ENCODE peak calls at places on chromosomes 13 and 19, in six cellular contexts. One of them, this sample, is unnamed.

GRCh38 chr13:27792393-27793218 is at the start of gene GSX1:
- DNase-seq in PC-9: no peak
- DNase-seq in GM23248: peak; percentile 86
- DNase-seq in SK-N-SH: no peak
- DNase-seq in PC-3: peak; percentile 63
- DNase-seq in OCI-LY7: no peak
- DNase-seq in this sample: peak; percentile 95

GRCh38 chr13:100514788-100515409 is 73.7 kb downstream of the GGACT start:
- DNase-seq in PC-9: peak; percentile 42
- DNase-seq in PC-3: peak; percentile 69
- DNase-seq in OCI-LY7: peak; percentile 39
- DNase-seq in SK-N-SH: peak; percentile 92
- DNase-seq in GM23248: peak; percentile 86
- DNase-seq in this sample: peak; percentile 91

GRCh38 chr19:35154535-35155406 is at the start of gene FXYD5:
- DNase-seq in PC-9: peak; percentile 63
- DNase-seq in SK-N-SH: peak; percentile 60
- DNase-seq in GM23248: peak; percentile 96
- DNase-seq in OCI-LY7: peak; percentile 69
- DNase-seq in PC-3: peak; percentile 70
- DNase-seq in this sample: peak; percentile 86

GRCh38 chr13:46172531-46172991 is 9.4 kb downstream of the LCP1 start:
- DNase-seq in PC-3: no peak
- DNase-seq in GM23248: no peak
- DNase-seq in PC-9: no peak
- DNase-seq in OCI-LY7: peak; percentile 52
- DNase-seq in SK-N-SH: no peak
- DNase-seq in this sample: no peak

GRCh38 chr13:35833571-35834305 is 297.4 kb downstream of the DCLK1 start:
- DNase-seq in PC-3: no peak
- DNase-seq in GM23248: no peak
- DNase-seq in OCI-LY7: no peak
- DNase-seq in SK-N-SH: no peak
- DNase-seq in PC-9: no peak
- DNase-seq in this sample: no peak

GRCh38 chr19:41939861-41940442 is 11.7 kb upstream of the ERFL start:
- DNase-seq in PC-9: no peak
- DNase-seq in OCI-LY7: peak; percentile 79
- DNase-seq in PC-3: no peak
- DNase-seq in GM23248: peak; percentile 48
- DNase-seq in SK-N-SH: peak; percentile 87
- DNase-seq in this sample: peak; percentile 77

GRCh38 chr19:31235806-31236205 is 113.4 kb downstream of the TSHZ3 start:
- DNase-seq in GM23248: no peak
- DNase-seq in PC-3: peak; percentile 4
- DNase-seq in SK-N-SH: no peak
- DNase-seq in PC-9: no peak
- DNase-seq in OCI-LY7: no peak
- DNase-seq in this sample: no peak

GRCh38 chr13:60267498-60268202 is 103.9 kb upstream of the DIAPH3 start:
- DNase-seq in PC-3: no peak
- DNase-seq in PC-9: no peak
- DNase-seq in GM23248: peak; percentile 6
- DNase-seq in OCI-LY7: peak; percentile 68
- DNase-seq in SK-N-SH: no peak
- DNase-seq in this sample: peak; percentile 79

GRCh38 chr13:78137404-78138142 is 218.9 kb upstream of the EDNRB start:
- DNase-seq in OCI-LY7: peak; percentile 51
- DNase-seq in PC-3: peak; percentile 78
- DNase-seq in PC-9: no peak
- DNase-seq in GM23248: peak; percentile 79
- DNase-seq in SK-N-SH: peak; percentile 59
- DNase-seq in this sample: peak; percentile 86

GRCh38 chr13:33793726-33794125 is 24.2 kb upstream of the RFC3 start:
- DNase-seq in PC-3: no peak
- DNase-seq in SK-N-SH: no peak
- DNase-seq in OCI-LY7: no peak
- DNase-seq in GM23248: peak; percentile 4
- DNase-seq in PC-9: no peak
- DNase-seq in this sample: no peak
- H3K9me2 ChIP-seq in PC-3: no peaks in the 10 kb centered on the region
- H3K9me2 ChIP-seq in SK-N-SH: no peaks in the 10 kb centered on the region
- H3K9me2 ChIP-seq in OCI-LY7: no peaks in the 10 kb centered on the region
- H3K9me2 ChIP-seq in GM23248: no peaks in the 10 kb centered on the region
- H3K9me2 ChIP-seq in PC-9: no peaks in the 10 kb centered on the region
- H3K9me2 ChIP-seq in this sample: no peaks in the 10 kb centered on the region

GRCh38 chr19:32666084-32666483 is 8.9 kb downstream of the ANKRD27 start:
- DNase-seq in OCI-LY7: no peak
- DNase-seq in PC-3: no peak
- DNase-seq in SK-N-SH: no peak
- DNase-seq in GM23248: no peak
- DNase-seq in PC-9: no peak
- DNase-seq in this sample: no peak

GRCh38 chr19:32658075-32658474 is 16.9 kb downstream of the ANKRD27 start:
- DNase-seq in GM23248: no peak
- DNase-seq in SK-N-SH: no peak
- DNase-seq in PC-9: no peak
- DNase-seq in OCI-LY7: no peak
- DNase-seq in PC-3: no peak
- DNase-seq in this sample: no peak

GRCh38 chr19:32662186-32662585 is 12.8 kb downstream of the ANKRD27 start:
- DNase-seq in OCI-LY7: peak; percentile 46
- DNase-seq in SK-N-SH: no peak
- DNase-seq in PC-3: no peak
- DNase-seq in PC-9: no peak
- DNase-seq in GM23248: peak; percentile 72
- DNase-seq in this sample: no peak

GRCh38 chr19:32658527-32658926 is 16.5 kb downstream of the ANKRD27 start:
- DNase-seq in OCI-LY7: no peak
- DNase-seq in PC-3: no peak
- DNase-seq in GM23248: no peak
- DNase-seq in SK-N-SH: no peak
- DNase-seq in PC-9: no peak
- DNase-seq in this sample: no peak

GRCh38 chr19:32661318-32661717 is 13.7 kb downstream of the ANKRD27 start:
- DNase-seq in GM23248: no peak
- DNase-seq in PC-3: no peak
- DNase-seq in OCI-LY7: no peak
- DNase-seq in SK-N-SH: no peak
- DNase-seq in PC-9: no peak
- DNase-seq in this sample: no peak
- H3K9me2 ChIP-seq in GM23248: no peaks in the 10 kb centered on the region
- H3K9me2 ChIP-seq in PC-3: no peaks in the 10 kb centered on the region
- H3K9me2 ChIP-seq in OCI-LY7: no peaks in the 10 kb centered on the region
- H3K9me2 ChIP-seq in SK-N-SH: no peaks in the 10 kb centered on the region
- H3K9me2 ChIP-seq in PC-9: no peaks in the 10 kb centered on the region
- H3K9me2 ChIP-seq in this sample: no peaks in the 10 kb centered on the region

GRCh38 chr19:16112778-16113177 is 1.1 kb downstream of the RAB8A start:
- DNase-seq in SK-N-SH: no peak
- DNase-seq in GM23248: no peak
- DNase-seq in PC-9: no peak
- DNase-seq in PC-3: no peak
- DNase-seq in OCI-LY7: peak; percentile 33
- DNase-seq in this sample: no peak

GRCh38 chr19:16116067-16116466 is 4.4 kb downstream of the RAB8A start:
- DNase-seq in OCI-LY7: no peak
- DNase-seq in PC-3: no peak
- DNase-seq in GM23248: no peak
- DNase-seq in PC-9: no peak
- DNase-seq in SK-N-SH: no peak
- DNase-seq in this sample: no peak

GRCh38 chr19:16113727-16114126 is 2.0 kb downstream of the RAB8A start:
- DNase-seq in PC-9: no peak
- DNase-seq in PC-3: no peak
- DNase-seq in GM23248: no peak
- DNase-seq in OCI-LY7: peak; percentile 59
- DNase-seq in SK-N-SH: no peak
- DNase-seq in this sample: no peak

GRCh38 chr19:16117594-16118033 is 5.9 kb downstream of the RAB8A start:
- DNase-seq in SK-N-SH: no peak
- DNase-seq in PC-3: no peak
- DNase-seq in PC-9: no peak
- DNase-seq in OCI-LY7: peak; percentile 71
- DNase-seq in GM23248: no peak
- DNase-seq in this sample: peak; percentile 59

DNA sequence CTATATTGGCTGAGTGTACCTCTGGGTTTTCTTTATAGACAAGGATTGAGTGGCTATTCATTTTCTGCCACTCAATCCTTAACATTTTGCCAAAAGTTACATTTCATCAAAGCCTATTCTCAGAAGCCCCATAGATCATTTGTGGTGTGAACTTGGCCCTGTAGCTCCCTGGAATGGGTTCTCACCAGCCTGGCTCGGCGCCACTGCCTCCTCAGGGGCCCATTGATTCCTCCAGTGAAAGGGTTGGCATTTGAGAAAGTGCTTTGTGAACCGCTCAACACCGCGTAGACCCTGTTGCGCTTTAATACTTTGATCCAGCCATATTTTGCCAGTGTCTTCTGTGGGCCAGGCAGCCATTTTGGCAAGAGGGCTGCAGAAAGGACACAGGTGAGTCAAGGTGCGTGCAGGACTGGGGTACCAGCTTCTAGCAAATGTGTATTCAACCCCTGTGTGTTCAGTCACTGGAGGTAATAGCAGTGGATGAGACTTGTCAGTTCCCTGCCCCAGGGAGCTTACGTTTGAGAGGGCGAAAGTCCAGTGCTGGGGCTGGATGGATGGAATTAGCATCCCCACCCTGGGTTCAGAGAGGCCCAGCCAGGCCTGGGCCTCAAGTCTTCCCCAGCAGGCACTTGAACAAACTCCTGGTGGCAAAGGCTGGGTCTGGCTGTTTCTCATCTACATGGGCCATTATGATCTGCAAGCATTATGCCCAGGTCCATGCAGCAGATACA is 3.8 kb downstream of the RAB8A start:
- DNase-seq in PC-3: no peak
- DNase-seq in SK-N-SH: no peak
- DNase-seq in GM23248: no peak
- DNase-seq in OCI-LY7: no peak
- DNase-seq in PC-9: no peak
- DNase-seq in this sample: no peak
- H3K9me2 ChIP-seq in PC-3: no peaks in the 10 kb centered on the region
- H3K9me2 ChIP-seq in SK-N-SH: no peaks in the 10 kb centered on the region
- H3K9me2 ChIP-seq in GM23248: no peaks in the 10 kb centered on the region
- H3K9me2 ChIP-seq in OCI-LY7: no peaks in the 10 kb centered on the region
- H3K9me2 ChIP-seq in PC-9: no peaks in the 10 kb centered on the region
- H3K9me2 ChIP-seq in this sample: no peaks in the 10 kb centered on the region

GRCh38 chr19:3140667-3141038 is 4.8 kb downstream of the GNA15 start:
- DNase-seq in PC-3: no peak
- DNase-seq in PC-9: no peak
- DNase-seq in GM23248: no peak
- DNase-seq in SK-N-SH: no peak
- DNase-seq in OCI-LY7: no peak
- DNase-seq in this sample: no peak

GRCh38 chr19:3142292-3142670 is 6.4 kb downstream of the GNA15 start:
- DNase-seq in GM23248: peak; percentile 98
- DNase-seq in PC-9: peak; percentile 68
- DNase-seq in SK-N-SH: no peak
- DNase-seq in PC-3: peak; percentile 81
- DNase-seq in OCI-LY7: no peak
- DNase-seq in this sample: no peak

GRCh38 chr19:3146677-3147100 is 10.9 kb downstream of the GNA15 start:
- DNase-seq in PC-9: no peak
- DNase-seq in OCI-LY7: peak; percentile 38
- DNase-seq in SK-N-SH: peak; percentile 79
- DNase-seq in PC-3: peak; percentile 20
- DNase-seq in GM23248: no peak
- DNase-seq in this sample: peak; percentile 58

GRCh38 chr19:3145909-3146676 is 10.3 kb downstream of the GNA15 start:
- DNase-seq in PC-9: no peak
- DNase-seq in OCI-LY7: no peak
- DNase-seq in PC-3: no peak
- DNase-seq in SK-N-SH: no peak
- DNase-seq in GM23248: no peak
- DNase-seq in this sample: no peak

DNA sequence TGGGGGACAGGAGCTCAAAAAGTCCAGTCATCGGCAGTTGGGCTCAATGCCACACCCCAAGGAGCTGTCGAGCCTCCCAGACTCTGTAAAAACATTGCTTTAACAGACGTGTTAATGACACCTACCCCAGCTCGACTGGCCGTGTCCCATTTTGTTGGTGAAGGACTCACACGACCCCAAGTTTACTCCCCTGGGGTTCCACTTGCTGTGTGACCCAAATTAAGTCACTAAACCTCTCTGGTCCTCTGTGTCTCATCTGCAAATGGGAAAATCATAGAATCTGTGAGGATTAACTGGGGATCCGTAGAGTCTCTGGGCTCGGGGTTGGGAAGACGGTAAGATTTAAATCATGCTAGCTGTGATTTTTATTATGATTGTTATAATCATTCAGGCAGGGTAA is 7.1 kb downstream of the GNA15 start:
- DNase-seq in GM23248: peak; percentile 34
- DNase-seq in SK-N-SH: no peak
- DNase-seq in PC-9: no peak
- DNase-seq in PC-3: no peak
- DNase-seq in OCI-LY7: no peak
- DNase-seq in this sample: no peak
- H3K9me2 ChIP-seq in GM23248: no peaks in the 10 kb centered on the region
- H3K9me2 ChIP-seq in SK-N-SH: no peaks in the 10 kb centered on the region
- H3K9me2 ChIP-seq in PC-9: no peaks in the 10 kb centered on the region
- H3K9me2 ChIP-seq in PC-3: no peaks in the 10 kb centered on the region
- H3K9me2 ChIP-seq in OCI-LY7: no peaks in the 10 kb centered on the region
- H3K9me2 ChIP-seq in this sample: no peaks in the 10 kb centered on the region

DNA sequence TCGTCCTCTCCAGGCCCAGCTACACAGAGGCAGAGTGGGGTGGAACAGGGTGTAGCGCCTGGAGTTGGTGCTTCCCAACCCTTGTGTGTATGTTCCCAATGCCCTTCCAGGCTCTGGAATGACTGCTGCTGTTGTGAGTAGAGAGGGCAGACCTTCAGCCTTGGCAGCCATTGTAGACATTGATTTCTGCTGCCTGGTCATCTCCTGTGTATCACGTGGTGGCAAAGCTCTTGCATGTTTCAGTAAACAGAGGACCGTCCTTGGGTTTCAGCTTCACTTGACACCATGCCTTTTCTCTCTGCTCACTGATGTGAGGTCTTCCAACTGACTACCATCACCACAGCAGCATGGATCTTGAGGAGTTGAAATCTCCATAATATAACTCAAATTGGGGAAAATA is 397.9 kb downstream of the COG6 start:
- DNase-seq in SK-N-SH: no peak
- DNase-seq in OCI-LY7: no peak
- DNase-seq in PC-3: no peak
- DNase-seq in GM23248: no peak
- DNase-seq in PC-9: no peak
- DNase-seq in this sample: no peak
- H3K9me2 ChIP-seq in SK-N-SH: no peaks in the 10 kb centered on the region
- H3K9me2 ChIP-seq in OCI-LY7: no peaks in the 10 kb centered on the region
- H3K9me2 ChIP-seq in PC-3: no peaks in the 10 kb centered on the region
- H3K9me2 ChIP-seq in GM23248: no peaks in the 10 kb centered on the region
- H3K9me2 ChIP-seq in PC-9: no peaks in the 10 kb centered on the region
- H3K9me2 ChIP-seq in this sample: peaks cover 10% of the 10 kb centered on the region

GRCh38 chr13:113831061-113831460 is 32.8 kb downstream of the GAS6 start:
- DNase-seq in OCI-LY7: no peak
- DNase-seq in SK-N-SH: no peak
- DNase-seq in PC-9: no peak
- DNase-seq in PC-3: no peak
- DNase-seq in GM23248: no peak
- DNase-seq in this sample: no peak
- H3K9me2 ChIP-seq in OCI-LY7: no peaks in the 10 kb centered on the region
- H3K9me2 ChIP-seq in SK-N-SH: no peaks in the 10 kb centered on the region
- H3K9me2 ChIP-seq in PC-9: no peaks in the 10 kb centered on the region
- H3K9me2 ChIP-seq in PC-3: no peaks in the 10 kb centered on the region
- H3K9me2 ChIP-seq in GM23248: no peaks in the 10 kb centered on the region
- H3K9me2 ChIP-seq in this sample: no peaks in the 10 kb centered on the region

GRCh38 chr13:99505814-99506269 is 4.6 kb downstream of the TM9SF2 start:
- DNase-seq in PC-3: peak; percentile 50
- DNase-seq in OCI-LY7: no peak
- DNase-seq in PC-9: no peak
- DNase-seq in GM23248: peak; percentile 67
- DNase-seq in SK-N-SH: peak; percentile 20
- DNase-seq in this sample: no peak
- H3K9me2 ChIP-seq in PC-3: no peaks in the 10 kb centered on the region
- H3K9me2 ChIP-seq in OCI-LY7: no peaks in the 10 kb centered on the region
- H3K9me2 ChIP-seq in PC-9: no peaks in the 10 kb centered on the region
- H3K9me2 ChIP-seq in GM23248: no peaks in the 10 kb centered on the region
- H3K9me2 ChIP-seq in SK-N-SH: no peaks in the 10 kb centered on the region
- H3K9me2 ChIP-seq in this sample: no peaks in the 10 kb centered on the region

This sample was measured in GM23338.